ENCODE peak calls at places on chromosome 1, in four cellular contexts. D, H, W and N are unnamed samples.

GRCh38 chr1:6330410-6330827 is 63.1 kb downstream of the ACOT7 start:
- DNase-seq in D (no peak), H (no peak), W (no peak), N (no peak)

GRCh38 chr1:29824478-29825273 is 588.4 kb downstream of the PTPRU start:
- DNase-seq in D (no peak), H (peak), W (no peak), N (no peak)

GRCh38 chr1:81111818-81112217 is 688.9 kb upstream of the ADGRL2 start:
- DNase-seq in D (no peak), H (no peak), W (peak), N (no peak)

GRCh38 chr1:87513971-87514660 is 185.4 kb downstream of the LMO4 start:
- DNase-seq in D (no peak), H (no peak), W (no peak), N (no peak)

GRCh38 chr1:230105754-230106625 is 39.0 kb downstream of the GALNT2 start:
- DNase-seq in D (no peak), H (no peak), W (peak), N (no peak)

GRCh38 chr1:98794196-98794886 is 132.8 kb downstream of the SNX7 start:
- DNase-seq in D (peak), H (peak), W (peak), N (peak)

GRCh38 chr1:56376188-56376984 is 203.0 kb downstream of the PLPP3 start:
- DNase-seq in D (peak), H (peak), W (peak), N (peak)

GRCh38 chr1:51750218-51750617 is 128.3 kb downstream of the NRDC start:
- DNase-seq in D (no peak), H (no peak), W (peak), N (no peak)

GRCh38 chr1:3244539-3245315 is 175.7 kb downstream of the PRDM16 start:
- DNase-seq in D (no peak), H (no peak), W (no peak), N (no peak)

GRCh38 chr1:19844726-19845125 is 29.6 kb upstream of the RNF186 start:
- DNase-seq in D (no peak), H (no peak), W (no peak), N (no peak)

GRCh38 chr1:17167041-17167782 is 37.7 kb upstream of the PADI1 start:
- DNase-seq in D (peak), H (no peak), W (no peak), N (no peak)

GRCh38 chr1:46003315-46003714 is 129.1 kb downstream of the PIK3R3 start:
- DNase-seq in D (no peak), H (no peak), W (no peak), N (no peak)

GRCh38 chr1:44227211-44227610 is 13.9 kb downstream of the DMAP1 start:
- DNase-seq in D (no peak), H (no peak), W (no peak), N (no peak)

GRCh38 chr1:172167801-172168596 is 252.5 kb upstream of the C1orf105 start:
- DNase-seq in D (no peak), H (no peak), W (no peak), N (no peak)

GRCh38 chr1:33301273-33301984 is 19.5 kb downstream of the A3GALT2 start:
- DNase-seq in D (no peak), H (no peak), W (no peak), N (no peak)

GRCh38 chr1:18901952-18902522 is 318 bp downstream of the ALDH4A1 start:
- DNase-seq in D (peak), H (no peak), W (no peak), N (no peak)

GRCh38 chr1:61842863-61843514 is 100.7 kb downstream of the PATJ start:
- DNase-seq in D (peak), H (peak), W (peak), N (no peak)

GRCh38 chr1:166379447-166379846 is 212.6 kb upstream of the FAM78B start:
- DNase-seq in D (no peak), H (no peak), W (no peak), N (no peak)

GRCh38 chr1:98328855-98329254 is 332.7 kb upstream of the SNX7 start:
- DNase-seq in D (no peak), H (no peak), W (no peak), N (no peak)

GRCh38 chr1:167812972-167813371 is 91.2 kb downstream of the MPZL1 start:
- DNase-seq in D (no peak), H (no peak), W (no peak), N (no peak)

GRCh38 chr1:33149453-33150190 is 32.2 kb downstream of the TRIM62 start:
- DNase-seq in D (no peak), H (no peak), W (no peak), N (peak)

GRCh38 chr1:98793136-98793535 is 131.6 kb downstream of the SNX7 start:
- DNase-seq in D (no peak), H (no peak), W (no peak), N (no peak)

GRCh38 chr1:172530000-172530399 is 3.0 kb upstream of the SUCO start:
- DNase-seq in D (no peak), H (no peak), W (no peak), N (peak)

GRCh38 chr1:58768971-58769808 is 14.7 kb downstream of the JUN start:
- DNase-seq in D (peak), H (peak), W (peak), N (no peak)

GRCh38 chr1:55554611-55555010 is 339.4 kb upstream of the USP24 start:
- DNase-seq in D (no peak), H (no peak), W (no peak), N (no peak)

GRCh38 chr1:79353224-79353623 is 346.7 kb upstream of the ADGRL4 start:
- DNase-seq in D (peak), H (peak), W (peak), N (peak)

GRCh38 chr1:76759950-76760349 is 107.3 kb upstream of the ST6GALNAC5 start:
- DNase-seq in D (no peak), H (no peak), W (no peak), N (no peak)

GRCh38 chr1:150874455-150875196 is 1.8 kb downstream of the ARNT start:
- DNase-seq in D (no peak), H (no peak), W (peak), N (no peak)

GRCh38 chr1:200302893-200303250 is 107.0 kb downstream of the ZNF281 start:
- DNase-seq in D (peak), H (peak), W (peak), N (no peak)

GRCh38 chr1:230570724-230571390 is 71.4 kb upstream of the COG2 start:
- DNase-seq in D (no peak), H (no peak), W (no peak), N (no peak)

GRCh38 chr1:31700468-31701136 is 3.2 kb downstream of the COL16A1 start:
- DNase-seq in D (no peak), H (no peak), W (no peak), N (no peak)
- H3K27ac ChIP-seq in D (no peak), H (no peak), W (no peak), N (no peak)

GRCh38 chr1:75616436-75617433 is 5.8 kb upstream of the SLC44A5 start:
- DNase-seq in D (peak), H (peak), W (peak), N (no peak)
- TF ChIP-seq EZH2 in D (peak), H (peak), W (no peak), N (no peak)

DNA sequence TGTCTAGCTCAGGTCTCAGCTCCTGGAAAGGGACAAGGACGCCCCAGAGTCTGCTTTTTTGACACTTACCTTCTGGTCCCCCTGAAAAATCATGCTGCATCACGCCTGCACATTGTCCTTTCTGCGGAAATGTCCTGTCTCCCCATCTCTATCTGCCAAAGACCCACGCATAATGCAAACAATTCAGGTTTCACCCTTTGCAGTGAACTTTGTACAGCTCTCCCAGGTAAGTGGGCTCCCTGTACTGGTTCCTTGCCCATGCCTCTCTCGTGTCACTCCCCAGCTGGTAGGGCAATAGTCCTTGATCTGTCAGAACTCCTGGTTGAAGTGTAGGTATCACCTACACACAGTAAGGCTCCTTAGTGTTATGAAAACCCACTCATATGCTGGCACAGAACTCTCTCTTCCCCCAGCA is 102.9 kb upstream of the IRF2BP2 start:
- DNase-seq in D (no peak), H (no peak), W (no peak), N (peak)
- H3K27ac ChIP-seq in D (no peak), H (no peak), W (no peak), N (no peak)

GRCh38 chr1:927741-928140 is 4.0 kb downstream of the SAMD11 start:
- DNase-seq in D (no peak), H (no peak), W (no peak), N (no peak)
- TF ChIP-seq EZH2 in D (no peak), H (no peak), W (no peak), N (no peak)